ENCODE peak calls at places on chromosomes 5 and 9, in ten cellular contexts. One of them, this sample, is unnamed. For H3K4me1, the result is how much of the 10 kb centered on the place peaks cover.

GRCh38 chr5:129046151-129046550 is 48.4 kb upstream of the ISOC1 start:
- DNase-seq in body of pancreas: no peak
- DNase-seq in tibial artery: no peak
- DNase-seq in aorta: no peak
- DNase-seq in foreskin keratinocyte: peak
- DNase-seq in fibroblast of lung: no peak
- DNase-seq in colonic mucosa: no peak
- DNase-seq in upper lobe of right lung: no peak
- DNase-seq in NT2/D1: no peak
- DNase-seq in mammary epithelial cell: peak
- DNase-seq in this sample: no peak

GRCh38 chr9:111975709-111976108 is 79.1 kb downstream of the UGCG start:
- DNase-seq in body of pancreas: peak
- DNase-seq in tibial artery: peak
- DNase-seq in aorta: peak
- DNase-seq in foreskin keratinocyte: no peak
- DNase-seq in fibroblast of lung: no peak
- DNase-seq in colonic mucosa: peak
- DNase-seq in upper lobe of right lung: peak
- DNase-seq in NT2/D1: no peak
- DNase-seq in mammary epithelial cell: no peak
- DNase-seq in this sample: no peak

GRCh38 chr9:92438900-92439526 is 14.7 kb upstream of the OMD start:
- DNase-seq in body of pancreas: no peak
- DNase-seq in tibial artery: no peak
- DNase-seq in aorta: no peak
- DNase-seq in foreskin keratinocyte: no peak
- DNase-seq in fibroblast of lung: no peak
- DNase-seq in colonic mucosa: no peak
- DNase-seq in upper lobe of right lung: no peak
- DNase-seq in NT2/D1: no peak
- DNase-seq in mammary epithelial cell: no peak
- DNase-seq in this sample: no peak

GRCh38 chr5:27083763-27084420 is 45.5 kb upstream of the CDH9 start:
- DNase-seq in body of pancreas: no peak
- DNase-seq in tibial artery: no peak
- DNase-seq in aorta: no peak
- DNase-seq in foreskin keratinocyte: no peak
- DNase-seq in fibroblast of lung: peak
- DNase-seq in colonic mucosa: no peak
- DNase-seq in upper lobe of right lung: no peak
- DNase-seq in NT2/D1: peak
- DNase-seq in mammary epithelial cell: no peak
- DNase-seq in this sample: no peak

GRCh38 chr5:2261002-2261703 is 378.4 kb upstream of the IRX4 start:
- DNase-seq in body of pancreas: no peak
- DNase-seq in tibial artery: no peak
- DNase-seq in aorta: no peak
- DNase-seq in foreskin keratinocyte: no peak
- DNase-seq in fibroblast of lung: no peak
- DNase-seq in colonic mucosa: no peak
- DNase-seq in upper lobe of right lung: peak
- DNase-seq in NT2/D1: no peak
- DNase-seq in mammary epithelial cell: no peak
- DNase-seq in this sample: peak

GRCh38 chr9:9790216-9790872 is 822.5 kb downstream of the PTPRD start:
- DNase-seq in body of pancreas: peak
- DNase-seq in tibial artery: no peak
- DNase-seq in aorta: no peak
- DNase-seq in foreskin keratinocyte: no peak
- DNase-seq in fibroblast of lung: peak
- DNase-seq in colonic mucosa: peak
- DNase-seq in upper lobe of right lung: no peak
- DNase-seq in NT2/D1: peak
- DNase-seq in mammary epithelial cell: peak
- DNase-seq in this sample: no peak

GRCh38 chr9:83520292-83520691 is 17.9 kb downstream of the FRMD3 start:
- DNase-seq in body of pancreas: no peak
- DNase-seq in tibial artery: no peak
- DNase-seq in aorta: no peak
- DNase-seq in foreskin keratinocyte: no peak
- DNase-seq in fibroblast of lung: no peak
- DNase-seq in colonic mucosa: no peak
- DNase-seq in upper lobe of right lung: no peak
- DNase-seq in NT2/D1: no peak
- DNase-seq in mammary epithelial cell: no peak
- DNase-seq in this sample: no peak

GRCh38 chr9:38091310-38092199 is 22.5 kb upstream of the SHB start:
- DNase-seq in body of pancreas: no peak
- DNase-seq in tibial artery: no peak
- DNase-seq in aorta: no peak
- DNase-seq in foreskin keratinocyte: no peak
- DNase-seq in fibroblast of lung: no peak
- DNase-seq in colonic mucosa: no peak
- DNase-seq in upper lobe of right lung: no peak
- DNase-seq in NT2/D1: no peak
- DNase-seq in mammary epithelial cell: no peak
- DNase-seq in this sample: peak

GRCh38 chr9:127714916-127715442 is 484 bp downstream of the PTRH1 start:
- DNase-seq in body of pancreas: peak
- DNase-seq in tibial artery: no peak
- DNase-seq in aorta: no peak
- DNase-seq in foreskin keratinocyte: no peak
- DNase-seq in fibroblast of lung: no peak
- DNase-seq in colonic mucosa: peak
- DNase-seq in upper lobe of right lung: no peak
- DNase-seq in NT2/D1: no peak
- DNase-seq in mammary epithelial cell: peak
- DNase-seq in this sample: no peak

GRCh38 chr5:67147768-67148167 is 48.8 kb downstream of the CD180 start:
- DNase-seq in body of pancreas: no peak
- DNase-seq in tibial artery: no peak
- DNase-seq in aorta: no peak
- DNase-seq in foreskin keratinocyte: no peak
- DNase-seq in fibroblast of lung: peak
- DNase-seq in colonic mucosa: no peak
- DNase-seq in upper lobe of right lung: no peak
- DNase-seq in NT2/D1: no peak
- DNase-seq in mammary epithelial cell: no peak
- DNase-seq in this sample: no peak

GRCh38 chr5:123868267-123868666 is 356.3 kb downstream of the CSNK1G3 start:
- DNase-seq in body of pancreas: peak
- DNase-seq in tibial artery: no peak
- DNase-seq in aorta: no peak
- DNase-seq in foreskin keratinocyte: no peak
- DNase-seq in fibroblast of lung: no peak
- DNase-seq in colonic mucosa: peak
- DNase-seq in upper lobe of right lung: no peak
- DNase-seq in NT2/D1: no peak
- DNase-seq in mammary epithelial cell: no peak
- DNase-seq in this sample: no peak

GRCh38 chr9:124860582-124861341 is 995 bp downstream of the RPL35 start:
- DNase-seq in body of pancreas: no peak
- DNase-seq in tibial artery: no peak
- DNase-seq in aorta: no peak
- DNase-seq in foreskin keratinocyte: no peak
- DNase-seq in fibroblast of lung: no peak
- DNase-seq in colonic mucosa: no peak
- DNase-seq in upper lobe of right lung: no peak
- DNase-seq in NT2/D1: no peak
- DNase-seq in mammary epithelial cell: no peak
- DNase-seq in this sample: no peak

GRCh38 chr9:88777498-88778312 is 213.6 kb upstream of the S1PR3 start:
- DNase-seq in body of pancreas: peak
- DNase-seq in tibial artery: no peak
- DNase-seq in aorta: peak
- DNase-seq in foreskin keratinocyte: no peak
- DNase-seq in fibroblast of lung: peak
- DNase-seq in colonic mucosa: no peak
- DNase-seq in upper lobe of right lung: no peak
- DNase-seq in NT2/D1: no peak
- DNase-seq in mammary epithelial cell: no peak
- DNase-seq in this sample: no peak

GRCh38 chr5:120988970-120989369 is 524.9 kb downstream of the PRR16 start:
- DNase-seq in body of pancreas: no peak
- DNase-seq in tibial artery: no peak
- DNase-seq in aorta: no peak
- DNase-seq in foreskin keratinocyte: no peak
- DNase-seq in fibroblast of lung: no peak
- DNase-seq in colonic mucosa: no peak
- DNase-seq in upper lobe of right lung: no peak
- DNase-seq in NT2/D1: no peak
- DNase-seq in mammary epithelial cell: no peak
- DNase-seq in this sample: no peak

GRCh38 chr5:92556747-92557146 is 1024.3 kb downstream of the NR2F1-AS1 start:
- DNase-seq in body of pancreas: no peak
- DNase-seq in tibial artery: no peak
- DNase-seq in aorta: no peak
- DNase-seq in foreskin keratinocyte: no peak
- DNase-seq in fibroblast of lung: no peak
- DNase-seq in colonic mucosa: no peak
- DNase-seq in upper lobe of right lung: no peak
- DNase-seq in NT2/D1: no peak
- DNase-seq in mammary epithelial cell: no peak
- DNase-seq in this sample: no peak
- H3K4me1 ChIP-seq in body of pancreas: under half
- H3K4me1 ChIP-seq in tibial artery: under half
- H3K4me1 ChIP-seq in aorta: under half
- H3K4me1 ChIP-seq in foreskin keratinocyte: under half
- H3K4me1 ChIP-seq in fibroblast of lung: under half
- H3K4me1 ChIP-seq in colonic mucosa: under half
- H3K4me1 ChIP-seq in upper lobe of right lung: under half
- H3K4me1 ChIP-seq in NT2/D1: under half
- H3K4me1 ChIP-seq in mammary epithelial cell: under half
- H3K4me1 ChIP-seq in this sample: under half

DNA sequence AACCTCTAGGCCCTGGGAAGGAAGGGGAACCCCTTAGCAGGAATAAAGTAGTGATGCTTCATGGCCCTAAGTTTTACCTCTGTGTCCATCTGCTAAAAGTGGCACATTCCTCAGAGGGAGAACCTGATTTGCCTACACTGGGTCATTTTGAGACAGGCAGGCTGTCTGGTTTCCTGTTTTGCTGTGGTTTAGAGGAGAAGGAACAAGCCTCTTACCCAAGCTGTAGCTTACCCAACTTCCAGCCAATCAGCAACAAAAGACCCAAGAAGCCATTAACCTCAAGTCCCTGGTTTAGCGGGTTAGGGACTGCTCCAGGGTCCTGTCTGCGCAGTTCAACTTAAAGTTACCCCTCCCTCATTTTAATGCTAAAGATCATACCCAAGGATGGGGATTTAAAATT is 411.0 kb downstream of the MAT2B start:
- DNase-seq in body of pancreas: no peak
- DNase-seq in tibial artery: no peak
- DNase-seq in aorta: no peak
- DNase-seq in foreskin keratinocyte: no peak
- DNase-seq in fibroblast of lung: peak
- DNase-seq in colonic mucosa: peak
- DNase-seq in upper lobe of right lung: no peak
- DNase-seq in NT2/D1: no peak
- DNase-seq in mammary epithelial cell: no peak
- DNase-seq in this sample: no peak
- H3K4me1 ChIP-seq in body of pancreas: under half
- H3K4me1 ChIP-seq in tibial artery: under half
- H3K4me1 ChIP-seq in aorta: under half
- H3K4me1 ChIP-seq in foreskin keratinocyte: under half
- H3K4me1 ChIP-seq in fibroblast of lung: under half
- H3K4me1 ChIP-seq in colonic mucosa: under half
- H3K4me1 ChIP-seq in upper lobe of right lung: under half
- H3K4me1 ChIP-seq in NT2/D1: under half
- H3K4me1 ChIP-seq in mammary epithelial cell: under half
- H3K4me1 ChIP-seq in this sample: under half

GRCh38 chr9:119343161-119343720 is 26.0 kb downstream of the BRINP1 start:
- DNase-seq in body of pancreas: no peak
- DNase-seq in tibial artery: no peak
- DNase-seq in aorta: no peak
- DNase-seq in foreskin keratinocyte: no peak
- DNase-seq in fibroblast of lung: no peak
- DNase-seq in colonic mucosa: no peak
- DNase-seq in upper lobe of right lung: no peak
- DNase-seq in NT2/D1: no peak
- DNase-seq in mammary epithelial cell: no peak
- DNase-seq in this sample: no peak

GRCh38 chr9:119332522-119332921 is 36.7 kb downstream of the BRINP1 start:
- DNase-seq in body of pancreas: no peak
- DNase-seq in tibial artery: no peak
- DNase-seq in aorta: no peak
- DNase-seq in foreskin keratinocyte: no peak
- DNase-seq in fibroblast of lung: no peak
- DNase-seq in colonic mucosa: no peak
- DNase-seq in upper lobe of right lung: no peak
- DNase-seq in NT2/D1: peak
- DNase-seq in mammary epithelial cell: no peak
- DNase-seq in this sample: no peak

GRCh38 chr9:119333507-119334229 is 35.6 kb downstream of the BRINP1 start:
- DNase-seq in body of pancreas: no peak
- DNase-seq in tibial artery: no peak
- DNase-seq in aorta: no peak
- DNase-seq in foreskin keratinocyte: no peak
- DNase-seq in fibroblast of lung: no peak
- DNase-seq in colonic mucosa: no peak
- DNase-seq in upper lobe of right lung: no peak
- DNase-seq in NT2/D1: peak
- DNase-seq in mammary epithelial cell: no peak
- DNase-seq in this sample: no peak

GRCh38 chr9:119337566-119337965 is 31.7 kb downstream of the BRINP1 start:
- DNase-seq in body of pancreas: no peak
- DNase-seq in tibial artery: no peak
- DNase-seq in aorta: no peak
- DNase-seq in foreskin keratinocyte: no peak
- DNase-seq in fibroblast of lung: no peak
- DNase-seq in colonic mucosa: no peak
- DNase-seq in upper lobe of right lung: no peak
- DNase-seq in NT2/D1: no peak
- DNase-seq in mammary epithelial cell: no peak
- DNase-seq in this sample: no peak
- H3K4me1 ChIP-seq in body of pancreas: under half
- H3K4me1 ChIP-seq in tibial artery: under half
- H3K4me1 ChIP-seq in aorta: under half
- H3K4me1 ChIP-seq in foreskin keratinocyte: under half
- H3K4me1 ChIP-seq in fibroblast of lung: under half
- H3K4me1 ChIP-seq in colonic mucosa: under half
- H3K4me1 ChIP-seq in upper lobe of right lung: under half
- H3K4me1 ChIP-seq in NT2/D1: under half
- H3K4me1 ChIP-seq in mammary epithelial cell: under half
- H3K4me1 ChIP-seq in this sample: under half

DNA sequence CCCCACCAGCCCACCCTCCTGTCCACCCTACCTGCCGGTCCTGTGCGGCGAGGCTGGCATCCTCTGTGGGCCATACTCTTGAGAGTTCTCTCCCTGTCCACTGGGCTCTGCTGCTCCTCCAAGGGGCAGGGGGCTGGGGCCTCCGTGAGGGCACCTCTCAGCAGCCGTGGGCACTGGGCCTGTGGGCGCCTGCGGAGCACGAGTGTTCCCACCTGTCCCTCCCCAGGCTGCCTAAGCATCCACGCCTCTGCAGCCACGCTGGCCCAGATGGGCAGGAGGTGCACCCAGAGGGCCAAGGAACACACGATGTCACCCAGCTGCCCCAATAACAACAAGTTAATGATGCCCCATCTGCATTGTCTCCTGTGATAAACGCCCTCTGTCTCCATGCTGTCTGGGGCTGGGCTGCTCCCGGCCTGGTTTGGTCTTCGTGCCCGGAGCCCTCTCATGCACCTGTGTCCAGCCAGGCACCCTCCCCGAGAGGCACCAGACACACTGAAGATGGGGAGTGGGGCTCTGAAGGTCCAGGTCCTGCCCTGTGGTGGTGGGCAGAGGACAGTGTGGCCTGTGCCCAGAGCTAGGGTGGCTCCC is 114.5 kb downstream of the RXRA start:
- DNase-seq in body of pancreas: no peak
- DNase-seq in tibial artery: no peak
- DNase-seq in aorta: no peak
- DNase-seq in foreskin keratinocyte: no peak
- DNase-seq in fibroblast of lung: no peak
- DNase-seq in colonic mucosa: no peak
- DNase-seq in upper lobe of right lung: no peak
- DNase-seq in NT2/D1: no peak
- DNase-seq in mammary epithelial cell: no peak
- DNase-seq in this sample: no peak
- H3K4me1 ChIP-seq in body of pancreas: under half
- H3K4me1 ChIP-seq in tibial artery: under half
- H3K4me1 ChIP-seq in aorta: under half
- H3K4me1 ChIP-seq in foreskin keratinocyte: under half
- H3K4me1 ChIP-seq in fibroblast of lung: under half
- H3K4me1 ChIP-seq in colonic mucosa: under half
- H3K4me1 ChIP-seq in upper lobe of right lung: half or more
- H3K4me1 ChIP-seq in NT2/D1: under half
- H3K4me1 ChIP-seq in mammary epithelial cell: under half
- H3K4me1 ChIP-seq in this sample: half or more